ENCODE peak calls at places on chromosome 17, in six cellular contexts. One of them, this sample, is unnamed.

GRCh38 chr17:78173025-78173715 is 4.8 kb downstream of the SYNGR2 start:
- DNase-seq in fibroblast of the aortic adventitia: no peak
- DNase-seq in AG10803: no peak
- DNase-seq in endothelial cell of umbilical vein: no peak
- DNase-seq in transverse colon: peak
- DNase-seq in HFF-Myc: no peak
- DNase-seq in this sample: no peak

GRCh38 chr17:12590417-12590816 is 75.3 kb upstream of the MYOCD start:
- DNase-seq in transverse colon: no peak
- DNase-seq in HFF-Myc: no peak
- DNase-seq in fibroblast of the aortic adventitia: no peak
- DNase-seq in endothelial cell of umbilical vein: no peak
- DNase-seq in AG10803: no peak
- DNase-seq in this sample: no peak

GRCh38 chr17:65593870-65594584 is 32.6 kb upstream of the AXIN2 start:
- DNase-seq in fibroblast of the aortic adventitia: peak
- DNase-seq in endothelial cell of umbilical vein: no peak
- DNase-seq in transverse colon: no peak
- DNase-seq in HFF-Myc: peak
- DNase-seq in AG10803: peak
- DNase-seq in this sample: no peak

GRCh38 chr17:12839042-12839441 is 49.7 kb downstream of the ARHGAP44 start:
- DNase-seq in endothelial cell of umbilical vein: no peak
- DNase-seq in transverse colon: no peak
- DNase-seq in HFF-Myc: no peak
- DNase-seq in AG10803: no peak
- DNase-seq in fibroblast of the aortic adventitia: no peak
- DNase-seq in this sample: no peak

GRCh38 chr17:16906670-16907069 is 65.2 kb downstream of the TNFRSF13B start:
- DNase-seq in fibroblast of the aortic adventitia: peak
- DNase-seq in HFF-Myc: no peak
- DNase-seq in endothelial cell of umbilical vein: no peak
- DNase-seq in AG10803: peak
- DNase-seq in transverse colon: no peak
- DNase-seq in this sample: no peak

GRCh38 chr17:66715745-66716156 is 119.2 kb upstream of the CACNG5 start:
- DNase-seq in fibroblast of the aortic adventitia: peak
- DNase-seq in AG10803: peak
- DNase-seq in HFF-Myc: peak
- DNase-seq in transverse colon: no peak
- DNase-seq in endothelial cell of umbilical vein: peak
- DNase-seq in this sample: peak

GRCh38 chr17:38485146-38485468 is 56.8 kb downstream of the ARHGAP23 start:
- DNase-seq in AG10803: no peak
- DNase-seq in HFF-Myc: no peak
- DNase-seq in endothelial cell of umbilical vein: no peak
- DNase-seq in transverse colon: no peak
- DNase-seq in fibroblast of the aortic adventitia: no peak
- DNase-seq in this sample: no peak

GRCh38 chr17:17413821-17414220 is 63.0 kb upstream of the MED9 start:
- DNase-seq in endothelial cell of umbilical vein: no peak
- DNase-seq in HFF-Myc: no peak
- DNase-seq in transverse colon: no peak
- DNase-seq in fibroblast of the aortic adventitia: peak
- DNase-seq in AG10803: peak
- DNase-seq in this sample: peak

GRCh38 chr17:30832438-30832790 is 648 bp downstream of the ATAD5 start:
- DNase-seq in HFF-Myc: no peak
- DNase-seq in endothelial cell of umbilical vein: peak
- DNase-seq in AG10803: no peak
- DNase-seq in transverse colon: no peak
- DNase-seq in fibroblast of the aortic adventitia: no peak
- DNase-seq in this sample: no peak
- H3K4me3 ChIP-seq in HFF-Myc: peak
- H3K4me3 ChIP-seq in endothelial cell of umbilical vein: peak
- H3K4me3 ChIP-seq in AG10803: peak
- H3K4me3 ChIP-seq in transverse colon: peak
- H3K4me3 ChIP-seq in fibroblast of the aortic adventitia: peak
- H3K4me3 ChIP-seq in this sample: peak

DNA sequence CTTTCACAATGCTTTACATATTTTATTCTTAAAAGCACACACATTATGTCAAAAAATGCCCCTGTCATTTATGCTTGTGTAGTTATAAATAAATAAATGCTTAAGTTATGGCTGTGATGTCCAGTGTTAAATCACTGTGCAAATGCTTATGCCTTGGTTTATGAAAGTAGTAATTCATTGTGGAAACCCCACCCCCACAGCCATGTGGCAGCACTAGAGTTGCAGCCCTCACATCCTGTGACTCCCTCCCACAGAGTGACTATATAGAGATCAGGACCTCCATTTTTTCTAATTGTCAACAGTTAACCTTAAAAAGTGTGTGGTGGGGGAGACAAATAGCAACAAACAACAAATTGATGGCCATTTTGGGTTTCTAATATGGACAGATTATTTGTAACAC is 2.4 kb downstream of the SKAP1 start:
- DNase-seq in endothelial cell of umbilical vein: no peak
- DNase-seq in transverse colon: peak
- DNase-seq in fibroblast of the aortic adventitia: no peak
- DNase-seq in AG10803: no peak
- DNase-seq in HFF-Myc: no peak
- DNase-seq in this sample: no peak
- H3K4me3 ChIP-seq in endothelial cell of umbilical vein: no peak
- H3K4me3 ChIP-seq in transverse colon: no peak
- H3K4me3 ChIP-seq in fibroblast of the aortic adventitia: no peak
- H3K4me3 ChIP-seq in AG10803: no peak
- H3K4me3 ChIP-seq in HFF-Myc: no peak
- H3K4me3 ChIP-seq in this sample: no peak

GRCh38 chr17:75722076-75722475 is 817 bp downstream of the ITGB4 start:
- DNase-seq in AG10803: no peak
- DNase-seq in endothelial cell of umbilical vein: no peak
- DNase-seq in fibroblast of the aortic adventitia: no peak
- DNase-seq in HFF-Myc: no peak
- DNase-seq in transverse colon: peak
- DNase-seq in this sample: no peak
- H3K4me3 ChIP-seq in AG10803: no peak
- H3K4me3 ChIP-seq in endothelial cell of umbilical vein: no peak
- H3K4me3 ChIP-seq in fibroblast of the aortic adventitia: no peak
- H3K4me3 ChIP-seq in HFF-Myc: no peak
- H3K4me3 ChIP-seq in transverse colon: peak
- H3K4me3 ChIP-seq in this sample: no peak

DNA sequence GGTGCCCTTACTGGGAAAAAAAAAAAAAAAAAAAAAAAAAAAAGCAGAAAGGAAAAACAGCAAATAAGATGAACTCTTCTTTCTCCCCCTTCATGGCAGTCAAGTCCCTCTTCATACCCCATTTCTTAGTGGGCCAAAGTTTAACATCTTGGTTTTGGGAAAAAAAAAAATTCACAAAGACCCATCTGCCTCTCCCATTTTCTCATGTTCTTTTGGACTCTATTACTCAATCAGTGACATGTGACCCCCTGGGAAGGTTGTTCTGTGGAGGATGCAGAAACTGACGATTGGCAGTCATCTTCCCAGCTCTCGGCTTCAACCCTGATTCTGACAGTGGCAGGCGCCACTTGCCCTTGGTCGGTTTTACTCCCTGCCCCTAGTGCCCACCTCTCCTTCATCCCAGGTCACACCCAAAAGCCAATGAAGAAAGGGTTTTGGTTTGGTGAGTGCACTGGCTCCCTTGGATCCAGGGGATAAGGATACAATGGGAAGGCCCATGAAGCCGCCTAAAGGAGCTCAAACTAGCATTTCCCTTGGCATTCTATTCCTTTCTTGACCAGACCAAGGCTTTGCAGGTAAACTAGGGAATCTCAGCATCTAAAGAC is 60.7 kb upstream of the TBX2 start:
- DNase-seq in endothelial cell of umbilical vein: no peak
- DNase-seq in HFF-Myc: no peak
- DNase-seq in transverse colon: no peak
- DNase-seq in fibroblast of the aortic adventitia: no peak
- DNase-seq in AG10803: no peak
- DNase-seq in this sample: peak
- H3K4me3 ChIP-seq in endothelial cell of umbilical vein: no peak
- H3K4me3 ChIP-seq in HFF-Myc: no peak
- H3K4me3 ChIP-seq in transverse colon: no peak
- H3K4me3 ChIP-seq in fibroblast of the aortic adventitia: no peak
- H3K4me3 ChIP-seq in AG10803: no peak
- H3K4me3 ChIP-seq in this sample: no peak

DNA sequence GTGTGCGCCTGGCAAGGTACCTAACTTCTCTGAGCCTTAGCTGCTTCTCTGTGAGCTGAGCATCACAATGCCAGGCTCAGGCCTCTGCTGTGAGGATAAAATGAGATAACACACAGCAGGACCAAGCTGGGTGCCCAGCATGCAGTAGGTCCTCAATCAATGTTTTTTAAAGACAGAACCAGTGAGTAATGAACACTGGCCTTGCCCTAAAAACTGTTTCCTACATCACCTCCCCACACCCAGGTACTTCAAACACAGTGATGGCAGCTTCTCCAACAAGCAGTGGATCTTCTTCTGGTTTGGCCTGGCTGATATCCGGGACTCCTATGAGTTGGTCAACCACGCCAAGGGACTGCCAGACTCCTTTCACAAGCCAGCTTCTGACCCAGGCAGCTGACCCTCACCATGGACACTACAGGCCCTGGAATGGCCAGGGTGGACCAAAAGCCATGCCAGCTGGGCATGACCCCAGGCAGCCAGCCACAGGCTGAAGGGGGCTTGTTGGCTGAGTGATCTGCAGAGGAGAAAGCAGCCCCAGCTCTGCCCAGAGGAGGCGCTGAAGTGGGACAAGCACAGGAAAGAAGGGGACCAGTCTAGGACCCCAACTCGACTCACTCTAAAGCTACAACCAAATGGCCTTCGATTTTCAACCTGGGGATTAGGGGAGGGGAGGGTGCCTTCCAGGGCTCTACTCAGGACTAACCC is 3.9 kb downstream of the NAGS start:
- DNase-seq in endothelial cell of umbilical vein: no peak
- DNase-seq in AG10803: no peak
- DNase-seq in fibroblast of the aortic adventitia: no peak
- DNase-seq in transverse colon: no peak
- DNase-seq in HFF-Myc: no peak
- DNase-seq in this sample: no peak
- H3K4me3 ChIP-seq in endothelial cell of umbilical vein: no peak
- H3K4me3 ChIP-seq in AG10803: peak
- H3K4me3 ChIP-seq in fibroblast of the aortic adventitia: no peak
- H3K4me3 ChIP-seq in transverse colon: no peak
- H3K4me3 ChIP-seq in HFF-Myc: peak
- H3K4me3 ChIP-seq in this sample: no peak

GRCh38 chr17:1735834-1736347 is 6.8 kb upstream of the SERPINF2 start:
- DNase-seq in fibroblast of the aortic adventitia: no peak
- DNase-seq in endothelial cell of umbilical vein: no peak
- DNase-seq in transverse colon: no peak
- DNase-seq in AG10803: no peak
- DNase-seq in HFF-Myc: no peak
- DNase-seq in this sample: no peak
- H3K4me3 ChIP-seq in fibroblast of the aortic adventitia: no peak
- H3K4me3 ChIP-seq in endothelial cell of umbilical vein: no peak
- H3K4me3 ChIP-seq in transverse colon: no peak
- H3K4me3 ChIP-seq in AG10803: no peak
- H3K4me3 ChIP-seq in HFF-Myc: no peak
- H3K4me3 ChIP-seq in this sample: no peak

DNA sequence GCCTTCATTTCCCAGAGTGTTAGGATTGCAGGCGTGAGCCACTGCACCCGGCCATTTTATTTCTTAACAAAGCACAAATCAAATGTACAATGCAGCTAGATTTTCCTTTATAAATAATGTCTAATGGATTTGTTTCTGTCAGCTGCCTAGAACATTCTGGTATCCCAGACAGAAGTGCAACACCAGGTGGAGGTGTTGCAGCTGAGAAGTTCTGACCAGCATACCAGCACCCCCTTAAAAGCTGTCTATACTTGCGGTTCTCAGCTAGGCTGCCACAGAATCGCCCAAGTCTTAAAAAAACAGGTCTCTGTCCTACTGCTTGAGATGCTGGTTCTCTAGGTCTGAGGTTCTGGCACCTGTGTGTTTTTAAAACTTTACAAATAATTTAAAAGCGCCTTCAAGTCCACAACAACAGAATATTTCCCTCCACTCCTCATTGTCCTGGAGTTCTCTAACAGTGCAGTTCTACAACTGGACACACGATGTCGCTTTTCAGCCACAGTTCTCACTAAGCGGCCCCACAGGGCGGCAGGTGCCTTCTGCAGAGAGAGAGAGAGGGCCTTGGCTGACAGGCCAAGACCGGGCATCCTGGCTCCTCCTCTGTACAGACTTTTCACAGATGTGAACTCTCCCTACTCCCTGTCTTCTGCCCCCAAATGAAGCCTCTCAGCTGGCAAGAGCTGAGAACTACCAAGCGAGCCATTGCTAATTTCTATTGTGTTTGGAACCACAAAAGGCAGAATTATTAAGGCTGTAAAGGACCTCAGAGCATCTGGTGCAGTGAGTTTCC is 32.6 kb upstream of the MEOX1 start:
- DNase-seq in AG10803: peak
- DNase-seq in HFF-Myc: peak
- DNase-seq in endothelial cell of umbilical vein: peak
- DNase-seq in fibroblast of the aortic adventitia: peak
- DNase-seq in transverse colon: peak
- DNase-seq in this sample: peak
- H3K4me3 ChIP-seq in AG10803: no peak
- H3K4me3 ChIP-seq in HFF-Myc: no peak
- H3K4me3 ChIP-seq in endothelial cell of umbilical vein: no peak
- H3K4me3 ChIP-seq in fibroblast of the aortic adventitia: no peak
- H3K4me3 ChIP-seq in transverse colon: no peak
- H3K4me3 ChIP-seq in this sample: no peak

GRCh38 chr17:68182940-68183551 is 64.8 kb upstream of the AMZ2 start:
- DNase-seq in HFF-Myc: no peak
- DNase-seq in fibroblast of the aortic adventitia: no peak
- DNase-seq in endothelial cell of umbilical vein: no peak
- DNase-seq in transverse colon: peak
- DNase-seq in AG10803: no peak
- DNase-seq in this sample: no peak
- H3K4me3 ChIP-seq in HFF-Myc: no peak
- H3K4me3 ChIP-seq in fibroblast of the aortic adventitia: no peak
- H3K4me3 ChIP-seq in endothelial cell of umbilical vein: no peak
- H3K4me3 ChIP-seq in transverse colon: no peak
- H3K4me3 ChIP-seq in AG10803: no peak
- H3K4me3 ChIP-seq in this sample: no peak

DNA sequence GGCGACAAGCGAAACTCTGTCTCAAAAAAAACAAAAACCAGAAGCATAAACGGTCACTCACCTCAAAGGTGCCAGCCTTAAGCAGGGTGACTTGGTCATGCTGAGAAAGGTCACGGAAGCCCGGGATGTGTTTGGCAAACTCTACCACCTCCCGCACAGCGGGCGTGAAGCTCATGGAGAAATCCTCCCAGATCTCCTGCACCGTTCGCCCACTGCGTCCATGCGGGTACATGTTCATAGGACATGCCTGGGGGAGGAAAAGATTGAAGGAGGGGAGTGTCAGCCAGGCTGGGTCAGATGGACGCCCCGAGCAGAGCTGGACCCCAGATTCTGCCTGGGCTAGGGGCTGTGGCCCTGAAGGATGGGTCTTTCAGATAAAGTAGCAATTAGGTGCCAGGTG is 5.5 kb downstream of the NR1D1 start:
- DNase-seq in HFF-Myc: no peak
- DNase-seq in AG10803: no peak
- DNase-seq in transverse colon: no peak
- DNase-seq in endothelial cell of umbilical vein: no peak
- DNase-seq in fibroblast of the aortic adventitia: no peak
- DNase-seq in this sample: no peak
- H3K4me3 ChIP-seq in HFF-Myc: no peak
- H3K4me3 ChIP-seq in AG10803: no peak
- H3K4me3 ChIP-seq in transverse colon: no peak
- H3K4me3 ChIP-seq in endothelial cell of umbilical vein: no peak
- H3K4me3 ChIP-seq in fibroblast of the aortic adventitia: no peak
- H3K4me3 ChIP-seq in this sample: no peak